ENCODE peak calls at places on chromosomes 2 and 18, in five cellular contexts. R is NCI-H524 treated with DMSO at 0.1 percent for 48 hours, J is HEK293T, I is ureter, A is HT1080. U is an unnamed sample.

GRCh38 chr18:49685231-49685942 is 123.5 kb downstream of the LIPG start:
- DNase-seq in R (no peak), J (no peak), I (no peak), A (peak), U (no peak)

GRCh38 chr18:3252843-3253242 is 5.2 kb downstream of the MYL12A start:
- DNase-seq in R (no peak), J (no peak), I (no peak), A (no peak), U (no peak)

GRCh38 chr2:74587664-74588277 is 33.3 kb downstream of the DOK1 start:
- DNase-seq in R (no peak), J (peak), I (peak), A (peak), U (peak)

GRCh38 chr2:9637330-9637729 is 6.5 kb upstream of the YWHAQ start:
- DNase-seq in R (no peak), J (no peak), I (no peak), A (peak), U (no peak)

GRCh38 chr2:27705851-27706622 is 42.3 kb downstream of the SLC4A1AP start:
- DNase-seq in R (no peak), J (no peak), I (peak), A (peak), U (no peak)

GRCh38 chr2:239394346-239394945 is 6.4 kb downstream of the HDAC4 start:
- DNase-seq in R (no peak), J (no peak), I (no peak), A (no peak), U (no peak)

GRCh38 chr2:72204782-72205545 is 57.3 kb upstream of the CYP26B1 start:
- DNase-seq in R (no peak), J (no peak), I (no peak), A (no peak), U (no peak)

GRCh38 chr2:155099784-155100183 is 401.3 kb downstream of the KCNJ3 start:
- DNase-seq in R (no peak), J (no peak), I (no peak), A (peak), U (peak)

GRCh38 chr2:135638825-135639224 is 102.8 kb upstream of the UBXN4 start:
- DNase-seq in R (no peak), J (no peak), I (no peak), A (no peak), U (peak)

GRCh38 chr2:207515671-207516070 is 14.1 kb upstream of the CREB1 start:
- DNase-seq in R (no peak), J (no peak), I (no peak), A (no peak), U (no peak)

GRCh38 chr2:45905643-45905969 is 254.1 kb downstream of the PRKCE start:
- DNase-seq in R (no peak), J (no peak), I (no peak), A (no peak), U (no peak)

GRCh38 chr18:30639361-30639760 is 403.2 kb downstream of the DSC3 start:
- DNase-seq in R (no peak), J (no peak), I (no peak), A (peak), U (no peak)

GRCh38 chr2:156211318-156211717 is 121.2 kb downstream of the NR4A2 start:
- DNase-seq in R (no peak), J (no peak), I (no peak), A (no peak), U (no peak)

GRCh38 chr2:30239308-30240161 is 8.2 kb downstream of the LBH start:
- DNase-seq in R (no peak), J (peak), I (peak), A (peak), U (peak)